ENCODE peak calls at places on chromosomes 3 and 15, in six cellular contexts. One of them, this sample, is unnamed. For H3K4me1 and H3K9me3, the result is how much of the 10 kb centered on the place peaks cover.

GRCh38 chr3:107221856-107222255 is 155.4 kb upstream of the CCDC54 start:
- DNase-seq in heart right ventricle: no peak
- DNase-seq in pancreas: no peak
- DNase-seq in CD8-positive, alpha-beta memory T cell: no peak
- DNase-seq in GM23248: no peak
- DNase-seq in tibial nerve: no peak
- DNase-seq in this sample: no peak

GRCh38 chr3:14319654-14320182 is 82.7 kb upstream of the SLC6A6 start:
- DNase-seq in heart right ventricle: no peak
- DNase-seq in pancreas: peak
- DNase-seq in CD8-positive, alpha-beta memory T cell: no peak
- DNase-seq in GM23248: peak
- DNase-seq in tibial nerve: no peak
- DNase-seq in this sample: no peak

GRCh38 chr3:43473228-43473627 is 148.6 kb downstream of the ANO10 start:
- DNase-seq in heart right ventricle: no peak
- DNase-seq in pancreas: no peak
- DNase-seq in CD8-positive, alpha-beta memory T cell: no peak
- DNase-seq in GM23248: no peak
- DNase-seq in tibial nerve: no peak
- DNase-seq in this sample: no peak

GRCh38 chr15:68218847-68219798 is 10.4 kb downstream of the CLN6 start:
- DNase-seq in heart right ventricle: no peak
- DNase-seq in pancreas: no peak
- DNase-seq in CD8-positive, alpha-beta memory T cell: no peak
- DNase-seq in GM23248: no peak
- DNase-seq in tibial nerve: peak
- DNase-seq in this sample: no peak

GRCh38 chr3:40847571-40847992 is 322.8 kb downstream of the ZNF621 start:
- DNase-seq in heart right ventricle: peak
- DNase-seq in pancreas: no peak
- DNase-seq in CD8-positive, alpha-beta memory T cell: no peak
- DNase-seq in GM23248: no peak
- DNase-seq in tibial nerve: no peak
- DNase-seq in this sample: no peak

GRCh38 chr15:72203507-72203837 is 5.9 kb upstream of the GRAMD2A start:
- DNase-seq in heart right ventricle: peak
- DNase-seq in pancreas: no peak
- DNase-seq in CD8-positive, alpha-beta memory T cell: no peak
- DNase-seq in GM23248: peak
- DNase-seq in tibial nerve: no peak
- DNase-seq in this sample: peak

GRCh38 chr3:131107637-131108433 is 81.2 kb downstream of the NEK11 start:
- DNase-seq in heart right ventricle: no peak
- DNase-seq in pancreas: no peak
- DNase-seq in CD8-positive, alpha-beta memory T cell: no peak
- DNase-seq in GM23248: peak
- DNase-seq in tibial nerve: no peak
- DNase-seq in this sample: no peak

GRCh38 chr3:73086071-73086494 is 24.6 kb downstream of the EBLN2 start:
- DNase-seq in heart right ventricle: peak
- DNase-seq in pancreas: peak
- DNase-seq in CD8-positive, alpha-beta memory T cell: peak
- DNase-seq in GM23248: peak
- DNase-seq in tibial nerve: no peak
- DNase-seq in this sample: no peak

GRCh38 chr3:81249540-81250029 is 511.9 kb downstream of the GBE1 start:
- DNase-seq in heart right ventricle: no peak
- DNase-seq in pancreas: no peak
- DNase-seq in CD8-positive, alpha-beta memory T cell: no peak
- DNase-seq in GM23248: peak
- DNase-seq in tibial nerve: no peak
- DNase-seq in this sample: no peak

GRCh38 chr3:122947086-122947611 is 80.4 kb downstream of the SEMA5B start:
- DNase-seq in heart right ventricle: no peak
- DNase-seq in pancreas: no peak
- DNase-seq in CD8-positive, alpha-beta memory T cell: no peak
- DNase-seq in GM23248: no peak
- DNase-seq in tibial nerve: no peak
- DNase-seq in this sample: no peak

GRCh38 chr3:66441124-66441523 is 59.7 kb downstream of the LRIG1 start:
- DNase-seq in heart right ventricle: no peak
- DNase-seq in pancreas: no peak
- DNase-seq in CD8-positive, alpha-beta memory T cell: no peak
- DNase-seq in GM23248: peak
- DNase-seq in tibial nerve: no peak
- DNase-seq in this sample: no peak

GRCh38 chr3:158568784-158569183 is 2.2 kb upstream of the MLF1 start:
- DNase-seq in heart right ventricle: no peak
- DNase-seq in pancreas: no peak
- DNase-seq in CD8-positive, alpha-beta memory T cell: no peak
- DNase-seq in GM23248: no peak
- DNase-seq in tibial nerve: no peak
- DNase-seq in this sample: no peak

GRCh38 chr15:98791046-98791701 is 142.8 kb downstream of the IGF1R start:
- DNase-seq in heart right ventricle: no peak
- DNase-seq in pancreas: no peak
- DNase-seq in CD8-positive, alpha-beta memory T cell: no peak
- DNase-seq in GM23248: no peak
- DNase-seq in tibial nerve: no peak
- DNase-seq in this sample: no peak

GRCh38 chr3:46374755-46375154 is 4.0 kb downstream of the CCR5 start:
- DNase-seq in heart right ventricle: no peak
- DNase-seq in pancreas: no peak
- DNase-seq in CD8-positive, alpha-beta memory T cell: no peak
- DNase-seq in GM23248: no peak
- DNase-seq in tibial nerve: no peak
- DNase-seq in this sample: no peak
- H3K4me1 ChIP-seq in heart right ventricle: under half
- H3K4me1 ChIP-seq in pancreas: under half
- H3K4me1 ChIP-seq in CD8-positive, alpha-beta memory T cell: under half
- H3K4me1 ChIP-seq in GM23248: under half
- H3K4me1 ChIP-seq in tibial nerve: under half
- H3K4me1 ChIP-seq in this sample: under half

DNA sequence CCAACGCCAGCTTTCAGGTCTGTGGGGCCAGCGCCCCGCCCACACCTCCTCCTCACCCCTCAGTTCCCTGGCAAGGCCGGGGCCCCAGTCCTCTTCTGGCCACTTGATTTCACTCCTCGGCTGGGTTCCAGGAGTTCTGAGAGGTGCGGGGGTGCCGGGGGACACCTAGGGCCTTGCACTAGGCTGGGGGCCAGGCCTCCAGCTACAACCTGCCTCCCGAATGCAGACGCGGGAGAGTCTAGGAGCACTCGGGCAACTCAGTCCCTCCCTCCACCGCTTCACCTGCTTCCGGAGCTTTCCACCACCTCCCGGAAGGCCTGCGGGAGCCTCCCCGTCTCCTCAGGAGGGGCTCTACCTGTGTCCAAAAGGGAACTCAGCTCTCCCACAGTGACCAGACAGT is 35.6 kb downstream of the TNK2 start:
- DNase-seq in heart right ventricle: no peak
- DNase-seq in pancreas: no peak
- DNase-seq in CD8-positive, alpha-beta memory T cell: no peak
- DNase-seq in GM23248: no peak
- DNase-seq in tibial nerve: no peak
- DNase-seq in this sample: peak
- H3K4me3 ChIP-seq in heart right ventricle: no peak
- H3K4me3 ChIP-seq in pancreas: no peak
- H3K4me3 ChIP-seq in CD8-positive, alpha-beta memory T cell: no peak
- H3K4me3 ChIP-seq in GM23248: no peak
- H3K4me3 ChIP-seq in tibial nerve: no peak
- H3K4me3 ChIP-seq in this sample: peak

DNA sequence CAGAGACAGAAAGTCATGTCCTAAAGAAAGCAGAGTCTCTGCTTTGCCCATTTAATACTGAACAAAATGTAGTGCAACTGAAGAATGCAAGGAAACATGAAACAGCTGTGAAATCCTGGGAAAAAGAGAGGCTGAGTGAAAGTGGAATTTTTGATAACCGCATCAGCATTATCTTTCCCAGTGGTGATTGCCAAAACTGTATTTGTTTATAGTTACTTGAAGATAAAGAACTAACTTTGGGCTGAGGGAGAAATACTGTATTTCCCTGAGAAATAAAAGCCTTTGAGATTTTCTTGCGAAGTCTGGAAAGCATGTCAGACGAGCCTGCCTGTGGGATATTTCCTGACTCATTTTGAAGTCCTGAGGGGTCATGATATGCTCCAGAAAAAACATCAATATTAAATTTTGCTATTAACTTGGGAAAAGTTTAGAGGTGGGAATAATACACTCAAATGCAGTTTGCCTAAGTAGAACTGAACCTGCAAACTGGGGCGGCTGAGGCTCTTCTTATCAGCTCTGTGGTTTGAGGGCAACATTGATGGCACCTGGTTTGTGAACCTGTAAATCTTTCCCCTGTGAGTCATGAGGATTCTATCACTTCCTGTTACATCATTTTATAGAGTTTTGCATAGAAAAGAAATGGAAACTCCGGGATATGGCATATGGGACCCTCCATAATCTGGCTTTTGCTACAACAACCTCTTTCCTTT is 855.3 kb downstream of the MCTP2 start:
- DNase-seq in heart right ventricle: peak
- DNase-seq in pancreas: no peak
- DNase-seq in CD8-positive, alpha-beta memory T cell: no peak
- DNase-seq in GM23248: no peak
- DNase-seq in tibial nerve: no peak
- DNase-seq in this sample: no peak
- H3K9me3 ChIP-seq in heart right ventricle: under half
- H3K9me3 ChIP-seq in pancreas: under half
- H3K9me3 ChIP-seq in CD8-positive, alpha-beta memory T cell: under half
- H3K9me3 ChIP-seq in GM23248: under half
- H3K9me3 ChIP-seq in tibial nerve: under half
- H3K9me3 ChIP-seq in this sample: under half

GRCh38 chr3:30691944-30692343 is 85.5 kb downstream of the TGFBR2 start:
- DNase-seq in heart right ventricle: no peak
- DNase-seq in pancreas: no peak
- DNase-seq in CD8-positive, alpha-beta memory T cell: no peak
- DNase-seq in GM23248: peak
- DNase-seq in tibial nerve: no peak
- DNase-seq in this sample: no peak
- H3K4me1 ChIP-seq in heart right ventricle: half or more
- H3K4me1 ChIP-seq in pancreas: under half
- H3K4me1 ChIP-seq in CD8-positive, alpha-beta memory T cell: half or more
- H3K4me1 ChIP-seq in GM23248: under half
- H3K4me1 ChIP-seq in tibial nerve: under half
- H3K4me1 ChIP-seq in this sample: half or more

DNA sequence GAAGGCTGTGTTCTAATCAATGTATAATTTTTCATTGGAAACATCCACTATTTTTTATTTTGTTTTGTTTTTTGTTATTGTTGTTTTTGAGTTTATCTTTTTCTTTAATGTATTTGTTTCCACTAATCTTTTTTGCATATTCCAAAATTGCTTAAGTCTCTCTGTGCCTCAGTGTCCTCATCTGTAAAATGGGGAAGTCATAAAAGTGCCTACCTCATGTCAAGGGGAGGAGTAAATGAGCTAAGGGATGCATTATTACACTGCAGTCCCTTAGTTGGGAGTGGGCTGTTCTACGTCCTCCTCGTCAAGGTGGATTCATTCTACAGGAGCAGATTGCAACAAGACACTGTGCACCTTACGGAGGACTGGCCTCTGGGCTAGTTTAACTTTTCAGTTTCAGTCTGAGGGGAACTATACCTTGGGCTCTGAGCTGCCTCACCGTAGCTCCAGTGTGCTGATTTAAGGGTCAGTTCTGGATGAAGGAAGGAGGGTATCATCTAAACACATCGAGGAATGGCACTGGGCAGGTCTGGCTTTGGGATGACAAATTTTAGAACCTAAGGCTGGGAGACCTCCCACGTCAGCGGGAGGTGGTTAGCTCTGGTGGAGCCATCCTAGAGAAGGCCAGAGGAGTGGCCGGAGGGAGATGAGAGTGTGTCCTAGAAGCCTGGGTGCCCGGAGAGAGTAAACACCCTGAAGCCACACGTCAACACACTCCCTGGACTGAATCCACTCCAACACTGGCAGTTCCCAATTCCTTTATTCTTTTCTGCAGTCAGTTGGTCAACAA is 5.1 kb upstream of the SRP14 start:
- DNase-seq in heart right ventricle: no peak
- DNase-seq in pancreas: peak
- DNase-seq in CD8-positive, alpha-beta memory T cell: no peak
- DNase-seq in GM23248: no peak
- DNase-seq in tibial nerve: no peak
- DNase-seq in this sample: no peak
- H3K4me3 ChIP-seq in heart right ventricle: no peak
- H3K4me3 ChIP-seq in pancreas: no peak
- H3K4me3 ChIP-seq in CD8-positive, alpha-beta memory T cell: no peak
- H3K4me3 ChIP-seq in GM23248: no peak
- H3K4me3 ChIP-seq in tibial nerve: no peak
- H3K4me3 ChIP-seq in this sample: no peak

GRCh38 chr3:44729384-44729910 is at the start of gene ZNF501:
- DNase-seq in heart right ventricle: peak
- DNase-seq in pancreas: peak
- DNase-seq in CD8-positive, alpha-beta memory T cell: peak
- DNase-seq in GM23248: peak
- DNase-seq in tibial nerve: peak
- DNase-seq in this sample: peak

GRCh38 chr3:44734646-44735168 is 5.3 kb downstream of the ZNF501 start:
- DNase-seq in heart right ventricle: no peak
- DNase-seq in pancreas: no peak
- DNase-seq in CD8-positive, alpha-beta memory T cell: no peak
- DNase-seq in GM23248: no peak
- DNase-seq in tibial nerve: no peak
- DNase-seq in this sample: no peak
- H3K9me3 ChIP-seq in heart right ventricle: half or more
- H3K9me3 ChIP-seq in pancreas: under half
- H3K9me3 ChIP-seq in CD8-positive, alpha-beta memory T cell: half or more
- H3K9me3 ChIP-seq in GM23248: under half
- H3K9me3 ChIP-seq in tibial nerve: half or more
- H3K9me3 ChIP-seq in this sample: half or more

DNA sequence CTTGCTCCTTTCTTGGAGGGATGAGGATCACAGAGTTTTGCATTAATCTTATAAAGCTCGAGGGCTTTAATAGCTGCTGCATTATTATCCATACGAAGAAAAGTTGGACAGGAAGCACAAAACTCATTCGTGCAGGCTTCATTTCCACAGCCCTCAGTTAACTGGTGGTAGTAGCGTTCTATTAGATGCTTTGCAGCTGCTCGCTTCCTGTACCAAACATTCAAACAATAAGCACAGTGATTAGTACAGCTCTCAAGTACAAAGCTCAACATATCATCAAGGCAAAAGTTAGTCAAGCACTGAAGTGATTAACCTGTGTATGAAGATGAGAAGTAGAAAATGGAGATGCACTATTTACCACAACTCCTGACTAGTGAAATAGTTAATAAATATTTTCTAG is 63.3 kb downstream of the UBE3A start:
- DNase-seq in heart right ventricle: no peak
- DNase-seq in pancreas: no peak
- DNase-seq in CD8-positive, alpha-beta memory T cell: no peak
- DNase-seq in GM23248: no peak
- DNase-seq in tibial nerve: no peak
- DNase-seq in this sample: no peak
- H3K4me1 ChIP-seq in heart right ventricle: under half
- H3K4me1 ChIP-seq in pancreas: under half
- H3K4me1 ChIP-seq in CD8-positive, alpha-beta memory T cell: under half
- H3K4me1 ChIP-seq in GM23248: under half
- H3K4me1 ChIP-seq in tibial nerve: under half
- H3K4me1 ChIP-seq in this sample: under half